ENCODE peak calls at places on chromosomes 4 and X, in seven cellular contexts. H, X, L, Z, O, W and V are unnamed samples.

GRCh38 chrX:101415180-101416130 is 7.4 kb downstream of the HNRNPH2 start:
- DNase-seq in X (no peak), O (no peak), W (peak), L (no peak), H (peak), Z (no peak), V (no peak)

GRCh38 chr4:144894525-144894924 is 203.5 kb downstream of the ANAPC10 start:
- DNase-seq in Z (no peak), L (no peak), W (peak), H (no peak), O (no peak), X (no peak), V (peak)

GRCh38 chrX:3950373-3950772 is 236.9 kb upstream of the PRKX start:
- DNase-seq in O (no peak), X (no peak), W (no peak), L (no peak), Z (no peak), H (no peak), V (no peak)

GRCh38 chrX:70087857-70088256 is 25.6 kb downstream of the OTUD6A start:
- DNase-seq in Z (no peak), W (peak), H (no peak), X (no peak), O (no peak), L (no peak), V (no peak)

GRCh38 chrX:154539077-154539476 is 7.6 kb downstream of the G6PD start:
- DNase-seq in X (no peak), L (no peak), W (no peak), H (no peak), Z (no peak), O (no peak), V (no peak)

GRCh38 chrX:40719218-40719617 is 16.1 kb downstream of the MED14 start:
- DNase-seq in W (no peak), H (no peak), O (no peak), X (no peak), L (no peak), Z (no peak), V (no peak)

GRCh38 chr4:27861802-27862201 is 1001.2 kb downstream of the STIM2 start:
- DNase-seq in L (no peak), W (no peak), X (no peak), H (no peak), Z (no peak), O (no peak), V (no peak)

GRCh38 chrX:39212456-39212855 is 411.2 kb downstream of the MID1IP1 start:
- DNase-seq in H (no peak), L (no peak), W (no peak), Z (no peak), O (no peak), X (no peak), V (no peak)

GRCh38 chrX:55041514-55041913 is 10.7 kb upstream of the ALAS2 start:
- DNase-seq in Z (no peak), O (no peak), H (no peak), X (no peak), W (no peak), L (no peak), V (no peak)

GRCh38 chrX:71533850-71534515 is 1.1 kb downstream of the OGT start:
- DNase-seq in H (peak), Z (no peak), W (peak), L (peak), X (peak), O (peak), V (no peak)

GRCh38 chr4:2827071-2827873 is 16.4 kb upstream of the ADD1 start:
- DNase-seq in L (peak), O (peak), H (no peak), W (no peak), Z (no peak), X (peak), V (no peak)

GRCh38 chr4:143555676-143556075 is 42.2 kb downstream of the SMARCA5 start:
- DNase-seq in X (no peak), W (no peak), H (no peak), L (no peak), Z (no peak), O (no peak), V (no peak)

GRCh38 chr4:12595986-12596385 is 888.2 kb downstream of the RAB28 start:
- DNase-seq in X (no peak), O (no peak), W (no peak), H (no peak), L (no peak), Z (no peak), V (no peak)

GRCh38 chr4:74032064-74032463 is 6.4 kb downstream of the CXCL3 start:
- DNase-seq in Z (no peak), W (no peak), H (no peak), X (no peak), L (no peak), O (no peak), V (no peak)

GRCh38 chr4:91058345-91058744 is 931.2 kb downstream of the CCSER1 start:
- DNase-seq in X (no peak), L (no peak), W (no peak), Z (no peak), O (no peak), H (no peak), V (no peak)

GRCh38 chr4:132557660-132558059 is 591.4 kb upstream of the PCDH10 start:
- DNase-seq in W (no peak), L (no peak), O (no peak), H (no peak), X (no peak), Z (no peak), V (no peak)

GRCh38 chr4:112732142-112732541 is 95.2 kb downstream of the LARP7 start:
- DNase-seq in Z (no peak), L (no peak), O (no peak), H (no peak), X (no peak), W (no peak), V (no peak)

GRCh38 chr4:7778524-7779193 is 161.0 kb downstream of the AFAP1 start:
- DNase-seq in Z (no peak), O (peak), W (no peak), H (no peak), X (no peak), L (no peak), V (no peak)

GRCh38 chr4:149735796-149736195 is 79.8 kb downstream of the IQCM start:
- DNase-seq in X (no peak), H (no peak), Z (no peak), W (no peak), L (no peak), O (no peak), V (no peak)

GRCh38 chrX:125340508-125340907 is 20.8 kb downstream of the TEX13C start:
- DNase-seq in L (no peak), X (no peak), Z (no peak), H (no peak), O (no peak), W (no peak), V (no peak)

GRCh38 chr4:74044676-74045075 is 6.2 kb upstream of the CXCL3 start:
- DNase-seq in L (no peak), W (no peak), H (no peak), X (no peak), O (no peak), Z (no peak), V (no peak)

GRCh38 chr4:140238353-140239041 is 84.5 kb upstream of the MAML3 start:
- DNase-seq in W (peak), L (peak), O (no peak), Z (peak), H (peak), X (peak), V (no peak)

GRCh38 chrX:150989420-150989819 is 6.3 kb downstream of the HMGB3 start:
- DNase-seq in W (no peak), H (no peak), L (no peak), X (no peak), Z (no peak), O (no peak), V (no peak)

GRCh38 chr4:134533068-134533467 is 331.5 kb upstream of the PABPC4L start:
- DNase-seq in Z (no peak), O (no peak), H (no peak), L (no peak), X (no peak), W (no peak), V (no peak)

GRCh38 chrX:108736509-108737479 is at the start of gene IRS4:
- DNase-seq in X (no peak), O (no peak), L (no peak), H (peak), W (peak), Z (no peak), V (no peak)

GRCh38 chrX:46554942-46555341 is 9.7 kb upstream of the ZNF674 start:
- DNase-seq in H (no peak), O (no peak), Z (no peak), L (no peak), W (no peak), X (no peak), V (no peak)

GRCh38 chr4:37001688-37002436 is 242.7 kb upstream of the NWD2 start:
- DNase-seq in O (no peak), L (no peak), W (no peak), X (no peak), Z (no peak), H (no peak), V (no peak)

GRCh38 chrX:104697264-104697663 is 131.3 kb downstream of the IL1RAPL2 start:
- DNase-seq in Z (no peak), X (no peak), L (no peak), H (no peak), W (no peak), O (no peak), V (no peak)

GRCh38 chr4:16293205-16293860 is 67.1 kb upstream of the TAPT1 start:
- DNase-seq in L (no peak), X (no peak), H (no peak), Z (no peak), O (no peak), W (no peak), V (no peak)

GRCh38 chr4:37864786-37865185 is 26.1 kb upstream of the TBC1D1 start:
- DNase-seq in O (no peak), H (no peak), W (peak), L (no peak), Z (no peak), X (no peak), V (no peak)

GRCh38 chr4:107916623-107917022 is 14.7 kb upstream of the CYP2U1 start:
- DNase-seq in W (no peak), Z (no peak), H (no peak), X (no peak), O (no peak), L (no peak), V (no peak)

GRCh38 chrX:1486177-1486576 is 33.5 kb upstream of the ASMTL start:
- DNase-seq in O (peak), Z (no peak), H (no peak), X (no peak), L (no peak), W (no peak), V (no peak)

GRCh38 chrX:39819921-39820849 is 277.6 kb downstream of the BCOR start:
- DNase-seq in O (peak), Z (no peak), W (no peak), L (no peak), H (no peak), X (no peak), V (no peak)

GRCh38 chr4:113760852-113761681 is 471 bp downstream of the CAMK2D start:
- DNase-seq in Z (peak), W (peak), H (peak), L (peak), X (peak), O (peak), V (peak)

GRCh38 chr4:24495388-24495787 is 89.0 kb downstream of the DHX15 start:
- DNase-seq in O (no peak), X (no peak), L (no peak), Z (no peak), H (no peak), W (no peak), V (no peak)

GRCh38 chr4:71300362-71300761 is 38.5 kb upstream of the SLC4A4 start:
- DNase-seq in L (no peak), W (no peak), O (peak), X (no peak), H (no peak), Z (no peak), V (no peak)

GRCh38 chr4:148574502-148574901 is 132.3 kb upstream of the NR3C2 start:
- DNase-seq in X (no peak), H (no peak), L (no peak), Z (no peak), W (no peak), O (no peak), V (no peak)

GRCh38 chr4:88866862-88867550 is 169.4 kb upstream of the NAP1L5 start:
- DNase-seq in X (no peak), O (no peak), L (no peak), H (no peak), Z (no peak), W (no peak), V (no peak)

GRCh38 chr4:85724801-85725548 is 250.0 kb downstream of the ARHGAP24 start:
- DNase-seq in W (no peak), L (no peak), H (no peak), X (no peak), O (no peak), Z (no peak), V (no peak)

GRCh38 chrX:48957477-48957826 is at the start of gene OTUD5:
- DNase-seq in W (no peak), Z (no peak), H (peak), L (no peak), X (no peak), O (peak), V (no peak)
- TF ChIP-seq POLR2A in W (no peak), Z (no peak), H (no peak), L (no peak), X (peak), O (no peak), V (no peak)

GRCh38 chr4:40206421-40206820 is 9.6 kb downstream of the RHOH start:
- DNase-seq in L (no peak), H (no peak), O (no peak), X (no peak), Z (no peak), W (no peak), V (no peak)

GRCh38 chr4:40204507-40205258 is 7.9 kb downstream of the RHOH start:
- DNase-seq in O (no peak), W (no peak), L (no peak), H (no peak), X (no peak), Z (no peak), V (no peak)

GRCh38 chr4:40201898-40202297 is 5.1 kb downstream of the RHOH start:
- DNase-seq in X (no peak), W (no peak), Z (no peak), H (no peak), L (no peak), O (no peak), V (no peak)

GRCh38 chr4:40202474-40202873 is 5.6 kb downstream of the RHOH start:
- DNase-seq in H (no peak), W (no peak), Z (no peak), X (no peak), L (no peak), O (no peak), V (no peak)

GRCh38 chr4:40205259-40206198 is 8.7 kb downstream of the RHOH start:
- DNase-seq in W (peak), L (no peak), O (no peak), H (no peak), Z (no peak), X (peak), V (no peak)
- TF ChIP-seq POLR2A in W (peak), L (no peak), O (no peak), H (no peak), Z (no peak), X (no peak), V (no peak)

GRCh38 chr4:159334461-159334860 is 231.6 kb downstream of the RAPGEF2 start:
- DNase-seq in Z (no peak), H (no peak), W (no peak), X (no peak), O (no peak), L (no peak), V (no peak)
- TF ChIP-seq POLR2A in Z (no peak), H (no peak), W (no peak), X (no peak), O (no peak), L (no peak), V (no peak)

GRCh38 chr4:26360273-26360672 is 39.5 kb downstream of the RBPJ start:
- DNase-seq in W (no peak), H (no peak), O (no peak), Z (no peak), L (no peak), X (no peak), V (no peak)

GRCh38 chr4:26360864-26361263 is 40.0 kb downstream of the RBPJ start:
- DNase-seq in O (no peak), X (no peak), W (no peak), Z (no peak), H (no peak), L (no peak), V (no peak)

GRCh38 chr4:26361287-26361686 is 40.5 kb downstream of the RBPJ start:
- DNase-seq in Z (no peak), O (no peak), W (no peak), L (no peak), H (no peak), X (no peak), V (no peak)

GRCh38 chr4:26365537-26366150 is 44.8 kb downstream of the RBPJ start:
- DNase-seq in L (no peak), H (no peak), Z (no peak), X (no peak), W (no peak), O (no peak), V (no peak)

DNA sequence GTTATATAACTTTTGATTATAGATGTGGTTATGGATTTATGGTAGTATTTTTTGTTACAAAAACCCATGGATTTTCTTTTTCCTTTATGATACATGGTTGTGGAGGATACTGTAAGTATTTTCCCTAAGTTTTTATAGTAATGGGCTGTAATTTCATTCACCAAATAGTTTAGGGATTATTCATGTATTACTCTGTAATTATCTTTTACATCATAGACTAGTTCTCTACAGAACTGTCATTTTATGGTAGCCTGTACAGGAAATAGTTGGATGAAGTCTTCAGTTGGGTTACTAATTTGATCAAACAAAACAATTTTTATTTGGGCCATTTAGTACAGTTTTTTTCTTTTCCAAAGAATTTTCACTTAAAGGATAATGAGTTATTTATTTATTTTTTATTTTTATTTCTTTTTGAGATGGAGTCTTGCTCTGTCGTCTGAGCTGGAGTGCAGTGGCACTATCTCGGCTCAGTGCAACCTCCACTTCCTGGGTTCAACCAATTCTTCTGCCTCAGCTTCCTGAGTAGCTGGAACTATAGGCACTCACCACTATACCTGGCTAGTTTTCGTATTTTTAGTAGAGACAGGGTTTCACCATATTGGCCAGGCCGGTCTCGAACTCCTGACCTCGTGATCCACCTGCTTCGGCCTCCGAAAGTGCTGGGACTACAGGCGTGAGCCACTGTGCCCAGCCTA is 42.1 kb downstream of the RBPJ start:
- DNase-seq in W (no peak), X (no peak), Z (no peak), L (no peak), H (no peak), O (no peak), V (no peak)
- TF ChIP-seq POLR2A in W (no peak), X (no peak), Z (no peak), L (no peak), H (no peak), O (no peak), V (no peak)

GRCh38 chrX:135973548-135974278 is at the start of gene MMGT1:
- DNase-seq in O (peak), X (peak), H (peak), Z (peak), W (peak), L (peak), V (peak)
- TF ChIP-seq POLR2A in O (no peak), X (no peak), H (peak), Z (no peak), W (peak), L (peak), V (peak)

DNA sequence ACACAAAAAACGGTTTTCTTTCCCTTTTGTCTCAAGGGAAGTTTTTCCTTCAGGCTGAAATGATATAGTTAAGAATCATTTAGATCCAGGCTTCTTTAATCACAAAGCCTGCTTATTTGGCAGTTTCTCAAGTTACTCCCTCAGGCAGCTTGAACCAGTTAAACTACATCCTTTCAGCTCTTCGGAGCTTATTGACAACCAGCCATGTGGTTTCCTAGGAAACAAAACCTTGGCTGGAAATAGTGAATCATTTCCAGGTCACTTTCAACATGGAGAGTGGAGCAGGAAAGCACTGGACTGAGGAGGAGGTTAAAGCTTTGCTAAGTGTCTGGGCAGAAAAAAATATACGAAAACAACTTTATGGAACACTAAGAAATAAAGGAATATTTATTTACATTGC is 23.0 kb upstream of the AASDH start:
- DNase-seq in Z (no peak), W (peak), L (no peak), X (no peak), H (peak), O (no peak), V (peak)
- TF ChIP-seq POLR2A in Z (no peak), W (peak), L (no peak), X (no peak), H (no peak), O (no peak), V (no peak)